ENCODE peak calls at places on chromosomes 5 and 9, in nine cellular contexts. C is OCI-LY7, M is hepatocyte, Y is SK-N-SH, G is GM23338, U is HCT116, A is neural progenitor cell, H is MM.1S, R is GM23248. P is an unnamed sample.

GRCh38 chr5:88677943-88678779 is 204.8 kb downstream of the MEF2C start:
- DNase-seq in C (no peak), M (no peak), Y (no peak), G (peak; percentile 73), U (no peak), A (peak; percentile 71), H (no peak), R (no peak), P (no peak)

GRCh38 chr5:169626779-169627178 is 10.3 kb upstream of the DOCK2 start:
- DNase-seq in C (no peak), M (peak; percentile 10), Y (no peak), G (no peak), U (no peak), A (no peak), H (no peak), R (peak; percentile 94), P (peak; percentile 80)

GRCh38 chr5:175590471-175590881 is 67.4 kb upstream of the HRH2 start:
- DNase-seq in C (no peak), M (peak; percentile 24), Y (no peak), G (no peak), U (no peak), A (no peak), H (no peak), R (peak; percentile 51), P (peak; percentile 35)

GRCh38 chr5:78243639-78244038 is 50.9 kb downstream of the AP3B1 start:
- DNase-seq in C (no peak), M (no peak), Y (no peak), G (no peak), U (no peak), A (no peak), H (no peak), R (peak; percentile 71), P (peak; percentile 27)

GRCh38 chr9:129763235-129763917 is 10.5 kb upstream of the PTGES start:
- DNase-seq in C (no peak), M (no peak), Y (no peak), G (no peak), U (no peak), A (no peak), H (no peak), R (peak; percentile 67), P (no peak)

GRCh38 chr5:167953151-167953788 is 338.2 kb upstream of the WWC1 start:
- DNase-seq in C (no peak), M (no peak), Y (peak; percentile 17), G (no peak), U (no peak), A (peak; percentile 39), H (no peak), R (no peak), P (no peak)

GRCh38 chr5:94900006-94900505 is 281.6 kb downstream of the SLF1 start:
- DNase-seq in C (no peak), M (no peak), Y (no peak), G (no peak), U (no peak), A (no peak), H (no peak), R (no peak), P (no peak)

GRCh38 chr5:5572010-5572982 is 149.8 kb downstream of the ICE1 start:
- DNase-seq in C (no peak), M (no peak), Y (no peak), G (peak; percentile 15), U (no peak), A (no peak), H (no peak), R (peak; percentile 2), P (no peak)

GRCh38 chr5:41921166-41921565 is 3.9 kb upstream of the FBXO4 start:
- DNase-seq in C (no peak), M (no peak), Y (no peak), G (no peak), U (no peak), A (no peak), H (no peak), R (no peak), P (no peak)

DNA sequence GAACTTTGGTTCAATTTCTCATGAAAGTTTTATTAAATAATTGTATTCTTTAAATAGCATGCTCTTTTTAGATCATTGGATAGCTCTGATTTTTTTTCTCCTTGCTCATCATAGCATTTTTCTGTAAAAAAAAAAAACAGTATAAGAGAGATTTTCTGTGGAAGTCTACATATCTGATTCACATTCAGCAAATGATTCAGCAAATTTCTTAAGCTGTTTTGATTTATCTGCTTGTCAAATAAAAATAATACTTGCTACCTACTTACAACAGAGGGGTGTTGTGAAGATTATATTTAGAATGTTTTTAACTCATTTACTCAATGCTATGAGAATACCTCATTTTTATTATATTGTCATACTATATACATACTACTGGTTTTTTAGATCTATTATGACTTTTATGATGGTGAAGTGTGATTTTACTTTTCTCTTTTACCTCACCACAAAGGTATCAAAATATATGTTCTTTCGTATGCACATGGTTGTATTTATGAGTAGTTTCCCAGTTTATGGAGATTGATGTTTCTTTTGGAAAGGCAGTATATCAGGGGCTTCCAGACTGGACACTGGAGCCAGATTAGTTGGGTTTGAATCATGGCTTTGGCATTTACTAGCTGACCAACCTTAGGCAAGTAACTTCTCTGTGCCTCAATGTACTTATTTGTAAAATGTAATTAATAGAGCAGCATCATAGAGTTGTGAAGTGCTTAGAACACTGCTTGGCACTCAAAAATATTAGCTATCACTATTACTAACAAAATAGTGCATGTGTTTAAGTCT is 25.5 kb downstream of the TNPO1 start:
- DNase-seq in C (no peak), M (no peak), Y (no peak), G (no peak), U (no peak), A (no peak), H (no peak), R (peak; percentile 66), P (peak; percentile 21)
- H3K4me3 ChIP-seq in C (no peak overlapping the region), M (no peak overlapping the region), Y (no peak overlapping the region), G (no peak overlapping the region), U (no peak overlapping the region), A (no peak overlapping the region), H (no peak overlapping the region), R (peak overlapping the region; percentile 2), P (no peak overlapping the region)

DNA sequence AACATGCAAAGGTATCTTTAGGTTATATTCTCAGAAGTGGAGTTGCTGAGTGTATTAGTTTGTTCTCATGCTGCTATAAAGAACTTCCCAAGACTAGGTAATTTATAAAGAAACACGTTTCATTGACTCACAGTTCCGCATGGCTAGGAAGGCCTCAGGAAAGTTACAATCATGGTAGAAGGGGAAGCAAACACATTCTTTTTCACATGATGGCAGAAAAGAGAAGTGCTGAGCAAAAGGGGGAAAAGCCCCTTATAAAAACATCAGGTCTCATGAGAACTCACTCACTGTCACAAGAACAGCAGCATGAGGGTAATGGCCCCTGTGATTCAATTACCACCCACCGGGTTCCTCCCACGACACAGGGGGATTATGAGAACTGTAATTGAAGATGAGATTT is 163.6 kb upstream of the PRLR start:
- DNase-seq in C (no peak), M (no peak), Y (no peak), G (no peak), U (no peak), A (no peak), H (no peak), R (no peak), P (no peak)
- TF ChIP-seq EZH2phosphoT487 in C (no peak), M (no peak), Y (no peak), G (no peak), U (no peak), A (no peak), H (no peak), R (no peak), P (no peak)

GRCh38 chr9:73270967-73271722 is 119.5 kb downstream of the ANXA1 start:
- DNase-seq in C (no peak), M (peak; percentile 75), Y (no peak), G (no peak), U (peak; percentile 10), A (no peak), H (no peak), R (peak; percentile 87), P (peak; percentile 77)
- H3K4me3 ChIP-seq in C (no peak overlapping the region), M (no peak overlapping the region), Y (no peak overlapping the region), G (no peak overlapping the region), U (no peak overlapping the region), A (no peak overlapping the region), H (no peak overlapping the region), R (no peak overlapping the region), P (no peak overlapping the region)

DNA sequence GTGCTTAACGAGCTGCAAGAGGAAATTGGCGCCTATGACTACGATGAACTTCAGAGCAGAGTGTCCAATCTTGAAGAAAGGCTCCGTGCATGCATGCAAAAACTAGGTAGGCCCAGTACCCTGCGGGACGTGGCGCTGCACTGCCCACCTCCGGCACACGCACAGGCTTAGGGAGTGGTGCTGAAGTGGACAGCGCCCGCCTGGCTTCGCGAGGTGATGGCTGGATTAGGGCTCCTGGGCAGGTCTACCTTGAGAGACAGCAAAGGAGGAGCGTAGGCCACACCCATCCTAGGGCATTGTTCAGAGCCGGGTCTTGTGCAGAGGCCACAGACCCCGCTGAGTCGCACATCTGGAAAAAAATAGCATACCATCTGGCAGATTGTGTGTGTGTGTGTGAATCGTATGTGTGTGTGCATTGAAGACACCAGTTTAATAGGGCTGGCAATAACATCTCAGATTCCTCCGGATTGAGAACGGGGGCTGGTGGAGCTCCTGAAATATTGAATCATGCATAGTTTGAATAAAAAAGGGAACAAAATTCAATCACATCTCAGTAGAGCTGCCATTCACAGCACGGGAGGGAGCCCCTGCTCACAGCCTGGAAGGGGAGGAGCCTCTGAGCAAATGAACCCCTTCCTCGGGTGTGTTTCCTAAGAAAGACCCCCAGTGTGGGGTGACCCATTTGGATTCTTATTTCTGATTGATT is 11.1 kb downstream of the OLFM1 start:
- DNase-seq in C (peak; percentile 12), M (peak; percentile 73), Y (no peak), G (peak; percentile 88), U (no peak), A (peak; percentile 90), H (peak; percentile 21), R (peak; percentile 38), P (peak; percentile 4)
- TF ChIP-seq EZH2phosphoT487 in C (no peak), M (no peak), Y (no peak), G (no peak), U (no peak), A (no peak), H (no peak), R (no peak), P (no peak)

DNA sequence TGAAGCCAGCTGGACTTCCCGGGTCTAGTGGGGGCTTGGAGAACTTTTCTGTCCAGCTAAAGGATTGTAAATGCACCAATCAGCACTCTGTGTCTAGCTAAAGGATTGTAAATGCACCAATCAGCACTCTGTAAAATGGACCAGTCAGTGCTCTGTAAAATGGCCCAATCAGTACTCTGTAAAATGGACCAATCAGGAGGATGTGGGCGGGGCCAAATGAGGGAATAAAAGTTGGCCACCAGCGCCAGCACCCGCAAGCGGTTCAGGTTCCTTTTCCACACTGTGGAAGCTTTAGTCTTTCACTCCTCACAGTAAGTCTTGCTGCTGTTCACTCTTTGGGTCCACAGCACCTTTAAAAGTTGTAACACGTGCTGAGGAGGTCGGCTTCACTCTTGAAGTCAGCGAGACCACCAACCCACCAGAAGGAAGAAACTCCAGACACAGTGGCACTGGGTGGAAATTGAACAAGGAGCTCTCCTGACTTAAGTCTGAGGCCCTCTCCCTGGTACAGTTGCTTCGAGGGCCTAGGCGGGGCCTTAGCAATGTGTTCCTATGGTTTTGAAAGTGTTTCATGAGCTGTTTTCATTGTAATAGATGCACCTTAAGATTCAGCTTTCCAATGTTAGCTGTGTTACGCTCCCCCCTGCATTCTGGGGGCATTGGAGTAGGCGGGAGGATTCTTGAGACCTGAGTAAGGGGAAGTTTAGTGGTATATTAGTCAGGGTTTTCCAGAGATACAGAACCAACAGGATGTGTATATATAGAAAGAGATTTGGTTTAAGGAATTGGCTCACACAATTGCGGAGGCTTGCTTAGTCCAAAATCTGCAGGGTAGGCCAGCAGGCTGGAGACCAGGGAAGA is 21.4 kb upstream of the MYO10 start:
- DNase-seq in C (no peak), M (no peak), Y (no peak), G (no peak), U (no peak), A (no peak), H (no peak), R (peak; percentile 94), P (peak; percentile 100)
- H3K4me3 ChIP-seq in C (no peak overlapping the region), M (no peak overlapping the region), Y (no peak overlapping the region), G (no peak overlapping the region), U (no peak overlapping the region), A (no peak overlapping the region), H (no peak overlapping the region), R (no peak overlapping the region), P (no peak overlapping the region)

P was measured in PC-3.